ENCODE peak calls at places on chromosomes 3 and 15, in six cellular contexts. Z, W, M, S, N and H are unnamed samples. For H3K4me1, the result is how much of the 10 kb centered on the place peaks cover.

GRCh38 chr15:68700395-68701123 is 120.1 kb downstream of the ANP32A start:
- DNase-seq in Z (peak), W (no peak), M (no peak), S (no peak), N (no peak), H (no peak)

GRCh38 chr3:132629928-132630327 is 29.7 kb downstream of the ACAD11 start:
- DNase-seq in Z (no peak), W (no peak), M (no peak), S (no peak), N (no peak), H (no peak)

GRCh38 chr3:158379517-158379916 is 191.5 kb upstream of the MLF1 start:
- DNase-seq in Z (no peak), W (no peak), M (no peak), S (no peak), N (no peak), H (no peak)

GRCh38 chr15:22808761-22809280 is 22.4 kb downstream of the NIPA1 start:
- DNase-seq in Z (no peak), W (no peak), M (no peak), S (no peak), N (no peak), H (no peak)

GRCh38 chr15:58559904-58560588 is 128.3 kb downstream of the LIPC start:
- DNase-seq in Z (no peak), W (no peak), M (no peak), S (no peak), N (no peak), H (peak)

GRCh38 chr3:24704496-24704895 is 209.8 kb upstream of the THRB start:
- DNase-seq in Z (no peak), W (no peak), M (no peak), S (no peak), N (no peak), H (no peak)

GRCh38 chr3:116141724-116142123 is 303.6 kb downstream of the LSAMP start:
- DNase-seq in Z (no peak), W (no peak), M (no peak), S (no peak), N (no peak), H (no peak)

GRCh38 chr15:99090011-99090699 is 14.7 kb upstream of the SYNM start:
- DNase-seq in Z (no peak), W (no peak), M (no peak), S (no peak), N (no peak), H (no peak)

GRCh38 chr3:174346571-174346970 is 512.6 kb upstream of the NAALADL2 start:
- DNase-seq in Z (no peak), W (no peak), M (no peak), S (no peak), N (no peak), H (no peak)

GRCh38 chr3:55075846-55076245 is 148.0 kb upstream of the LRTM1 start:
- DNase-seq in Z (no peak), W (no peak), M (no peak), S (no peak), N (no peak), H (no peak)
- H3K4me1 ChIP-seq in Z (under half), W (under half), M (under half), S (under half), N (under half), H (under half)

GRCh38 chr15:83747050-83747717 is 93.3 kb downstream of the ADAMTSL3 start:
- DNase-seq in Z (no peak), W (peak), M (no peak), S (no peak), N (no peak), H (no peak)
- H3K4me3 ChIP-seq in Z (peak), W (no peak), M (peak), S (no peak), N (no peak), H (no peak)

GRCh38 chr3:64359735-64360134 is 134.5 kb upstream of the PRICKLE2 start:
- DNase-seq in Z (no peak), W (no peak), M (no peak), S (no peak), N (no peak), H (no peak)

GRCh38 chr3:64365877-64366276 is 140.6 kb upstream of the PRICKLE2 start:
- DNase-seq in Z (no peak), W (no peak), M (no peak), S (no peak), N (no peak), H (no peak)

GRCh38 chr3:64360261-64360660 is 135.0 kb upstream of the PRICKLE2 start:
- DNase-seq in Z (no peak), W (no peak), M (no peak), S (no peak), N (no peak), H (no peak)

GRCh38 chr3:64361962-64362735 is 136.9 kb upstream of the PRICKLE2 start:
- DNase-seq in Z (no peak), W (no peak), M (no peak), S (no peak), N (no peak), H (no peak)

GRCh38 chr3:64363842-64364241 is 138.6 kb upstream of the PRICKLE2 start:
- DNase-seq in Z (no peak), W (no peak), M (no peak), S (no peak), N (no peak), H (no peak)
- TF ChIP-seq CTCF in Z (no peak), W (no peak), M (no peak), S (no peak), N (no peak), H (no peak)

DNA sequence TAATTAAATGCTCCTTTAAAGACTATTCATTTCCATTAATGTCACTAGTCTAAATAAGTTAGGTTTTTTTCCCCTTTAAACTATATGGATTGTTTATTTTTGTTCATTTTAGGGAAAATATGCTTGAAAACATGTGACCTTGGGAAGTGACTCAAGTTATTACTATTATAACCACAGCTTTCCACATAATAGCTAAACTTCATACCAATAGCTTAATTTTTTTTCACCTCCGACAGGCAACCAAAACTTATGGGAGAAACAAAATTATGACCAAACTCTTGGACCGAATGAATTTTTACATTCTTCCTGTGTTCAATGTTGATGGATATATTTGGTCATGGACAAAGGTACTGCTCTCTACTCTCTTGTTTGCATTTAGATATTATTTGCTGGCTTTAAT is 16.2 kb downstream of the CPA3 start:
- DNase-seq in Z (no peak), W (no peak), M (no peak), S (no peak), N (no peak), H (no peak)
- H3K4me1 ChIP-seq in Z (under half), W (under half), M (under half), S (under half), N (under half), H (under half)